ENCODE peak calls at places on chromosomes 7 and 10, in seven cellular contexts. K is esophagus squamous epithelium, W is neural progenitor cell, U is body of pancreas, L is fibroblast of lung, X is colonic mucosa, I is OCI-LY7. J is an unnamed sample.

GRCh38 chr7:84949501-84949900 is 237.4 kb downstream of the SEMA3D start:
- DNase-seq in K (no peak), W (no peak), U (no peak), L (peak; percentile 18), X (no peak), I (no peak), J (no peak)

GRCh38 chr10:72088879-72089585 is 681 bp upstream of the SPOCK2 start:
- DNase-seq in K (no peak), W (peak; percentile 60), U (no peak), L (peak; percentile 60), X (no peak), I (no peak), J (no peak)

GRCh38 chr7:124032369-124033092 is at the start of gene TMEM229A:
- DNase-seq in K (no peak), W (peak; percentile 87), U (peak; percentile 37), L (peak; percentile 43), X (peak; percentile 32), I (no peak), J (peak; percentile 57)

GRCh38 chr7:84900215-84900614 is 286.6 kb downstream of the SEMA3D start:
- DNase-seq in K (no peak), W (no peak), U (no peak), L (no peak), X (no peak), I (no peak), J (no peak)

GRCh38 chr10:43229208-43230061 is 37.4 kb downstream of the RASGEF1A start:
- DNase-seq in K (no peak), W (peak; percentile 76), U (peak; percentile 15), L (no peak), X (no peak), I (no peak), J (peak; percentile 48)

GRCh38 chr10:117165557-117166419 is 27.7 kb upstream of the VAX1 start:
- DNase-seq in K (no peak), W (peak; percentile 92), U (peak; percentile 45), L (peak; percentile 30), X (no peak), I (no peak), J (peak; percentile 79)

GRCh38 chr7:28999421-28999820 is 41.3 kb upstream of the TRIL start:
- DNase-seq in K (no peak), W (no peak), U (no peak), L (no peak), X (no peak), I (no peak), J (no peak)

GRCh38 chr7:143013473-143013872 is 13.5 kb downstream of the OR9A2 start:
- DNase-seq in K (no peak), W (no peak), U (no peak), L (no peak), X (no peak), I (peak; percentile 62), J (peak; percentile 80)

GRCh38 chr10:111113961-111114830 is 37.4 kb downstream of the ADRA2A start:
- DNase-seq in K (no peak), W (no peak), U (no peak), L (no peak), X (no peak), I (no peak), J (no peak)

GRCh38 chr10:4174197-4174596 is 389.2 kb upstream of the KLF6 start:
- DNase-seq in K (no peak), W (peak; percentile 49), U (no peak), L (no peak), X (no peak), I (no peak), J (peak; percentile 32)

GRCh38 chr7:1046722-1047679 is 2.7 kb downstream of the GPR146 start:
- DNase-seq in K (no peak), W (no peak), U (peak; percentile 64), L (no peak), X (peak; percentile 73), I (no peak), J (no peak)

GRCh38 chr7:30168800-30169584 is 34.2 kb downstream of the MTURN start:
- DNase-seq in K (no peak), W (peak; percentile 39), U (no peak), L (peak; percentile 86), X (no peak), I (no peak), J (no peak)

GRCh38 chr10:18261063-18261462 is 120.8 kb downstream of the CACNB2 start:
- DNase-seq in K (no peak), W (peak; percentile 5), U (peak; percentile 14), L (no peak), X (no peak), I (no peak), J (no peak)

GRCh38 chr10:32983333-32983909 is 25.4 kb upstream of the ITGB1 start:
- DNase-seq in K (no peak), W (no peak), U (no peak), L (peak; percentile 86), X (no peak), I (no peak), J (no peak)

GRCh38 chr10:116809528-116810500 is 39.5 kb upstream of the ENO4 start:
- DNase-seq in K (no peak), W (peak; percentile 62), U (peak; percentile 54), L (no peak), X (peak; percentile 23), I (no peak), J (no peak)

GRCh38 chr10:126892873-126893175 is 12.4 kb upstream of the DOCK1 start:
- DNase-seq in K (no peak), W (no peak), U (no peak), L (no peak), X (no peak), I (no peak), J (no peak)

GRCh38 chr10:123855013-123855684 is 36.5 kb downstream of the CPXM2 start:
- DNase-seq in K (no peak), W (no peak), U (no peak), L (no peak), X (no peak), I (no peak), J (no peak)

GRCh38 chr7:92621026-92621540 is 30.9 kb upstream of the FAM133B start:
- DNase-seq in K (no peak), W (peak; percentile 67), U (peak; percentile 74), L (peak; percentile 97), X (peak; percentile 77), I (peak; percentile 82), J (peak; percentile 72)

GRCh38 chr10:85542936-85543730 is 823.5 kb downstream of the GRID1 start:
- DNase-seq in K (no peak), W (peak; percentile 33), U (no peak), L (no peak), X (no peak), I (no peak), J (no peak)

GRCh38 chr10:103336370-103336769 is 14.6 kb downstream of the PCGF6 start:
- DNase-seq in K (no peak), W (no peak), U (no peak), L (no peak), X (no peak), I (no peak), J (no peak)

GRCh38 chr10:103334567-103334966 is 16.4 kb downstream of the PCGF6 start:
- DNase-seq in K (no peak), W (no peak), U (no peak), L (no peak), X (no peak), I (no peak), J (no peak)

GRCh38 chr10:103333934-103334520 is 16.9 kb downstream of the PCGF6 start:
- DNase-seq in K (no peak), W (peak; percentile 15), U (no peak), L (peak; percentile 40), X (no peak), I (peak; percentile 50), J (no peak)
- TF ChIP-seq CTCF in K (no peak), W (peak; percentile 66), U (peak; percentile 37), L (peak; percentile 59), X (peak; percentile 59), I (peak; percentile 94), J (no peak)

DNA sequence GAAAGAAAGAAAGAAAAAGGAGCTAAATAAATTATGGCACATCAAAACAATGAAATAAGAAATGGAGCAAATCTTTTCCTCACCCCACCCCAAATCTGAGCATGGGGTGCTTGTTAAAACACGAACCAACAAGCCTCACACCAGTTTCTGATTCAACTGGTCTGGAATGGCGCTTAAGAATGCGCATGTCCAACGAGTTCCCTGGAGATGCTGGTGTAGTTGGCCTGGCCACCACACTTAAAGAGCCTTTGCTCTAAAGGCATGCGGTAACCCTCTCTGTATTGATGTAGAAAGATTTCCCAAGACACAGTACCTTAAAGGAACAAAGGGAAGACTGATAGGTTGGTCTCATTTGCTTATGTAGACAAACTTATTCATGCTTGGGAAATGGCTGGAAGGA is 49.1 kb upstream of the STEAP1B start:
- DNase-seq in K (no peak), W (no peak), U (no peak), L (no peak), X (no peak), I (no peak), J (no peak)
- H3K27ac ChIP-seq in K (no peak overlapping the region), W (no peak overlapping the region), U (no peak overlapping the region), L (no peak overlapping the region), X (no peak overlapping the region), I (no peak overlapping the region), J (no peak overlapping the region)

GRCh38 chr7:27095897-27096755 is at the start of gene HOXA1:
- DNase-seq in K (peak; percentile 52), W (peak; percentile 86), U (peak; percentile 50), L (peak; percentile 95), X (peak; percentile 92), I (peak; percentile 94), J (peak; percentile 89)

GRCh38 chr7:27095050-27095896 is 527 bp downstream of the HOXA1 start:
- DNase-seq in K (no peak), W (peak; percentile 13), U (no peak), L (no peak), X (no peak), I (peak; percentile 25), J (no peak)

GRCh38 chr7:27098493-27099223 is 2.9 kb upstream of the HOXA1 start:
- DNase-seq in K (no peak), W (peak; percentile 73), U (peak; percentile 13), L (peak; percentile 93), X (peak; percentile 66), I (no peak), J (no peak)

GRCh38 chr7:27097686-27098492 is 2.1 kb upstream of the HOXA1 start:
- DNase-seq in K (no peak), W (peak; percentile 42), U (no peak), L (peak; percentile 53), X (peak; percentile 45), I (no peak), J (no peak)

GRCh38 chr7:27096756-27097514 is 1.1 kb upstream of the HOXA1 start:
- DNase-seq in K (no peak), W (peak; percentile 31), U (no peak), L (peak; percentile 61), X (peak; percentile 49), I (peak; percentile 12), J (no peak)
- H3K4me3 ChIP-seq in K (peak overlapping the region; percentile 85), W (peak overlapping the region; percentile 58), U (peak overlapping the region; percentile 28), L (peak overlapping the region; percentile 75), X (peak overlapping the region; percentile 74), I (peak overlapping the region; percentile 80), J (peak overlapping the region; percentile 80)

DNA sequence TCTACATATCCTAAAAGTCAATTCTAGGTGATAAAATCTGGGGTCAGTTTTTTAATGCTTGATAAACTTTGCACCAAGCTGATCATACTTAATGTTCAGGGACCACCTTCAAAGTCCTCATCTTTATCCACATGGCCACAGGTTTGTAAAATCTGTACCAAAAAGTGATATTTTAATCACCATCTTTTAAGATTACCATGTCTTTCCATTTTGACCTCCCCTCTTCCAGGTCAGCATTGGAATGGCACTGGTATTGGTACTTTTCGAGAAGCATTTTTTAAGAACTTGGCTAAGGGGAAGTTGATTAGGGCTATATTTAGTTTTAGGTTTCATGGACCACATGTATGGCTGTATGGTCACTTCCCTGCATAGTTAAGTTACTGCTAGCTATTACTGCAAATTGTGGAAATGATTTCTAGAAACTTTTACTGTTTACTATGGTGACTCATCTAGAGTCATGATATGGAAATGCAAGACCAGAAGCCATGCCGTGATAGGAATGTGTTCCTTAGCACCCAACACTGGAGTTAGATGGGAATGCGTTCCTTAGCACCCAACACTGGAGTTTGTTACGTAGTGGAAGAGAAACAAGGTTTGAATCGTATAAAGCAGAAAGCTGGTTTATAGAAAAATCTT is 50.8 kb upstream of the ABLIM1 start:
- DNase-seq in K (no peak), W (no peak), U (no peak), L (peak; percentile 79), X (no peak), I (no peak), J (no peak)
- TF ChIP-seq CTCF in K (no peak), W (no peak), U (no peak), L (no peak), X (no peak), I (no peak), J (no peak)